ENCODE peak calls at places on chromosome 21, in ten cellular contexts. P is epithelial cell of esophagus; O is A549; N is neural progenitor cell; E is choroid plexus epithelial cell; I is naive thymus-derived CD4-positive, alpha-beta T cell; M is CD8-positive, alpha-beta memory T cell; Y is astrocyte; H is pancreas; W is AG04450. Z is an unnamed sample.

GRCh38 chr21:40680311-40680710 is 166.6 kb downstream of the DSCAM start:
- DNase-seq in P (no peak), O (no peak), N (peak), E (no peak), I (no peak), M (no peak), Y (no peak), H (no peak), W (no peak), Z (no peak)

GRCh38 chr21:41631564-41632461 is 123.9 kb upstream of the TMPRSS2 start:
- DNase-seq in P (peak), O (peak), N (no peak), E (peak), I (no peak), M (no peak), Y (peak), H (peak), W (no peak), Z (no peak)

GRCh38 chr21:23861908-23862504 is 1745.3 kb downstream of the MRPL39 start:
- DNase-seq in P (no peak), O (no peak), N (no peak), E (no peak), I (no peak), M (no peak), Y (no peak), H (no peak), W (no peak), Z (no peak)

GRCh38 chr21:37983336-37984095 is 67.3 kb upstream of the KCNJ6 start:
- DNase-seq in P (peak), O (peak), N (no peak), E (no peak), I (no peak), M (no peak), Y (peak), H (no peak), W (no peak), Z (no peak)

GRCh38 chr21:45799765-45800338 is 156.3 kb downstream of the PCBP3 start:
- DNase-seq in P (no peak), O (no peak), N (no peak), E (no peak), I (no peak), M (no peak), Y (no peak), H (no peak), W (no peak), Z (no peak)

GRCh38 chr21:37294674-37295073 is 27.5 kb upstream of the VPS26C start:
- DNase-seq in P (no peak), O (no peak), N (no peak), E (no peak), I (no peak), M (no peak), Y (no peak), H (no peak), W (no peak), Z (no peak)

GRCh38 chr21:27802816-27803475 is 836.1 kb upstream of the ADAMTS5 start:
- DNase-seq in P (peak), O (peak), N (peak), E (peak), I (no peak), M (no peak), Y (no peak), H (no peak), W (no peak), Z (peak)

GRCh38 chr21:36188081-36188681 is 31.6 kb downstream of the DOP1B start:
- DNase-seq in P (peak), O (peak), N (no peak), E (no peak), I (no peak), M (no peak), Y (no peak), H (peak), W (no peak), Z (no peak)

GRCh38 chr21:45640888-45641479 is 2.5 kb upstream of the PCBP3 start:
- DNase-seq in P (peak), O (peak), N (peak), E (peak), I (no peak), M (no peak), Y (no peak), H (no peak), W (no peak), Z (no peak)

GRCh38 chr21:33264561-33264960 is 1.6 kb upstream of the IL10RB start:
- DNase-seq in P (no peak), O (no peak), N (no peak), E (no peak), I (no peak), M (no peak), Y (no peak), H (no peak), W (no peak), Z (no peak)

GRCh38 chr21:40155563-40155962 is 288.3 kb downstream of the PCP4 start:
- DNase-seq in P (no peak), O (no peak), N (no peak), E (no peak), I (no peak), M (no peak), Y (no peak), H (no peak), W (no peak), Z (no peak)

GRCh38 chr21:17554619-17555472 is 42.0 kb downstream of the CXADR start:
- DNase-seq in P (peak), O (peak), N (peak), E (no peak), I (no peak), M (no peak), Y (no peak), H (no peak), W (no peak), Z (peak)

GRCh38 chr21:40386301-40386911 is 460.6 kb downstream of the DSCAM start:
- DNase-seq in P (peak), O (peak), N (peak), E (no peak), I (no peak), M (no peak), Y (peak), H (peak), W (no peak), Z (no peak)

GRCh38 chr21:26846036-26846931 is 1.1 kb upstream of the ADAMTS1 start:
- DNase-seq in P (peak), O (peak), N (peak), E (peak), I (no peak), M (no peak), Y (peak), H (peak), W (no peak), Z (peak)

GRCh38 chr21:26818911-26819310 is 26.3 kb downstream of the ADAMTS1 start:
- DNase-seq in P (no peak), O (no peak), N (peak), E (no peak), I (no peak), M (no peak), Y (no peak), H (no peak), W (no peak), Z (peak)

GRCh38 chr21:29196021-29196663 is 65.7 kb downstream of the MAP3K7CL start:
- DNase-seq in P (peak), O (peak), N (no peak), E (peak), I (peak), M (peak), Y (peak), H (no peak), W (peak), Z (no peak)

GRCh38 chr21:17819878-17820232 is 699 bp upstream of the C21orf91 start:
- DNase-seq in P (no peak), O (no peak), N (no peak), E (no peak), I (no peak), M (no peak), Y (no peak), H (peak), W (peak), Z (no peak)

GRCh38 chr21:38234395-38235142 is 22.2 kb upstream of the KCNJ15 start:
- DNase-seq in P (peak), O (no peak), N (no peak), E (no peak), I (no peak), M (no peak), Y (no peak), H (no peak), W (no peak), Z (no peak)

GRCh38 chr21:45562965-45563364 is 20.7 kb upstream of the SLC19A1 start:
- DNase-seq in P (no peak), O (no peak), N (no peak), E (peak), I (no peak), M (no peak), Y (no peak), H (no peak), W (no peak), Z (no peak)

GRCh38 chr21:45893166-45894106 is 88.1 kb upstream of the COL6A1 start:
- DNase-seq in P (no peak), O (no peak), N (no peak), E (no peak), I (no peak), M (peak), Y (no peak), H (no peak), W (no peak), Z (no peak)

GRCh38 chr21:37208741-37209225 is 58.4 kb downstream of the VPS26C start:
- DNase-seq in P (no peak), O (no peak), N (no peak), E (no peak), I (no peak), M (no peak), Y (no peak), H (no peak), W (no peak), Z (no peak)

GRCh38 chr21:33948096-33948950 is 32.7 kb upstream of the ATP5PO start:
- DNase-seq in P (peak), O (peak), N (peak), E (no peak), I (peak), M (peak), Y (peak), H (peak), W (no peak), Z (peak)

GRCh38 chr21:40466893-40467483 is 380.0 kb downstream of the DSCAM start:
- DNase-seq in P (peak), O (peak), N (peak), E (peak), I (no peak), M (no peak), Y (peak), H (no peak), W (no peak), Z (no peak)

GRCh38 chr21:40120944-40121575 is 253.8 kb downstream of the PCP4 start:
- DNase-seq in P (peak), O (peak), N (peak), E (peak), I (no peak), M (no peak), Y (no peak), H (no peak), W (no peak), Z (no peak)

GRCh38 chr21:45992311-45993209 is 11.0 kb downstream of the COL6A1 start:
- DNase-seq in P (no peak), O (no peak), N (no peak), E (no peak), I (no peak), M (peak), Y (no peak), H (peak), W (no peak), Z (no peak)

GRCh38 chr21:39052718-39053117 is 130.5 kb downstream of the PSMG1 start:
- DNase-seq in P (no peak), O (no peak), N (no peak), E (no peak), I (no peak), M (no peak), Y (no peak), H (no peak), W (no peak), Z (no peak)

GRCh38 chr21:41166947-41167346 is 1.0 kb upstream of the BACE2 start:
- DNase-seq in P (no peak), O (no peak), N (no peak), E (no peak), I (no peak), M (no peak), Y (no peak), H (no peak), W (no peak), Z (no peak)

GRCh38 chr21:37917612-37918011 is 1.4 kb upstream of the KCNJ6 start:
- DNase-seq in P (peak), O (peak), N (no peak), E (peak), I (no peak), M (no peak), Y (peak), H (no peak), W (peak), Z (no peak)

GRCh38 chr21:39079617-39080016 is 103.6 kb downstream of the PSMG1 start:
- DNase-seq in P (peak), O (no peak), N (no peak), E (peak), I (no peak), M (no peak), Y (peak), H (no peak), W (no peak), Z (no peak)

GRCh38 chr21:26881504-26882228 is 36.5 kb upstream of the ADAMTS1 start:
- DNase-seq in P (peak), O (peak), N (peak), E (peak), I (no peak), M (no peak), Y (peak), H (no peak), W (peak), Z (no peak)

GRCh38 chr21:25179116-25179515 is 428.2 kb downstream of the MRPL39 start:
- DNase-seq in P (no peak), O (no peak), N (no peak), E (peak), I (no peak), M (no peak), Y (peak), H (no peak), W (peak), Z (no peak)

GRCh38 chr21:25964926-25965325 is 205.6 kb downstream of the APP start:
- DNase-seq in P (peak), O (no peak), N (no peak), E (no peak), I (no peak), M (no peak), Y (no peak), H (no peak), W (no peak), Z (no peak)

GRCh38 chr21:38181101-38181500 is 75.7 kb upstream of the KCNJ15 start:
- DNase-seq in P (peak), O (no peak), N (no peak), E (no peak), I (no peak), M (no peak), Y (peak), H (no peak), W (no peak), Z (no peak)

GRCh38 chr21:25329227-25329626 is 278.1 kb downstream of the MRPL39 start:
- DNase-seq in P (peak), O (no peak), N (no peak), E (peak), I (no peak), M (no peak), Y (peak), H (no peak), W (peak), Z (no peak)

GRCh38 chr21:39263372-39263771 is 50.1 kb downstream of the BRWD1 start:
- DNase-seq in P (peak), O (no peak), N (no peak), E (peak), I (no peak), M (no peak), Y (no peak), H (no peak), W (no peak), Z (no peak)

GRCh38 chr21:41614456-41615010 is 106.6 kb upstream of the TMPRSS2 start:
- DNase-seq in P (no peak), O (no peak), N (no peak), E (no peak), I (no peak), M (no peak), Y (peak), H (no peak), W (no peak), Z (no peak)

DNA sequence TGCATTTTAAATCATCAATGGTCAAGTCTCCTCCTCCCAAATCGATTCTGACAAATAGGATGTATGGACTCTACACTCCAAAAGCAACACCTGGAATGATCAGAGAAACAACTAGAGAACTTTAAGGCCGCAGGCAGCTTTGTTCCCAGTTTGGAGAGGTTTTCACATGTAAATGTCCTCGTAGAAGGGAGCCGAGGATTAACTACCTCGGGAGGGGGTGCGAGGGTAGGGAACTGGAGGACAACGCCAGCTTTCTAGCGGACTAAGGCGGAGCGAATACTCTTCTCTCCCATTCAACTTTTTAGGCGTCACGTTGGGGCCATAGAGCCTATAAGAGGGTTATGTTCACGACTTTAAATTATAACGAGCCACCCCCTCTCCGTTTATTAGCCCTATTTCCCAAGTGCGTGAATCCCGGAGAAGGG is 1.2 kb downstream of the SCAF4 start:
- DNase-seq in P (peak), O (peak), N (peak), E (peak), I (no peak), M (no peak), Y (peak), H (no peak), W (no peak), Z (peak)
- H3K4me3 ChIP-seq in P (peak), O (peak), N (peak), E (peak), I (peak), M (peak), Y (peak), H (peak), W (peak), Z (peak)

GRCh38 chr21:35075546-35075945 is 26.4 kb upstream of the RUNX1 start:
- DNase-seq in P (peak), O (peak), N (no peak), E (peak), I (no peak), M (no peak), Y (peak), H (no peak), W (no peak), Z (no peak)
- H3K4me3 ChIP-seq in P (no peak), O (no peak), N (no peak), E (no peak), I (no peak), M (no peak), Y (no peak), H (no peak), W (no peak), Z (no peak)

DNA sequence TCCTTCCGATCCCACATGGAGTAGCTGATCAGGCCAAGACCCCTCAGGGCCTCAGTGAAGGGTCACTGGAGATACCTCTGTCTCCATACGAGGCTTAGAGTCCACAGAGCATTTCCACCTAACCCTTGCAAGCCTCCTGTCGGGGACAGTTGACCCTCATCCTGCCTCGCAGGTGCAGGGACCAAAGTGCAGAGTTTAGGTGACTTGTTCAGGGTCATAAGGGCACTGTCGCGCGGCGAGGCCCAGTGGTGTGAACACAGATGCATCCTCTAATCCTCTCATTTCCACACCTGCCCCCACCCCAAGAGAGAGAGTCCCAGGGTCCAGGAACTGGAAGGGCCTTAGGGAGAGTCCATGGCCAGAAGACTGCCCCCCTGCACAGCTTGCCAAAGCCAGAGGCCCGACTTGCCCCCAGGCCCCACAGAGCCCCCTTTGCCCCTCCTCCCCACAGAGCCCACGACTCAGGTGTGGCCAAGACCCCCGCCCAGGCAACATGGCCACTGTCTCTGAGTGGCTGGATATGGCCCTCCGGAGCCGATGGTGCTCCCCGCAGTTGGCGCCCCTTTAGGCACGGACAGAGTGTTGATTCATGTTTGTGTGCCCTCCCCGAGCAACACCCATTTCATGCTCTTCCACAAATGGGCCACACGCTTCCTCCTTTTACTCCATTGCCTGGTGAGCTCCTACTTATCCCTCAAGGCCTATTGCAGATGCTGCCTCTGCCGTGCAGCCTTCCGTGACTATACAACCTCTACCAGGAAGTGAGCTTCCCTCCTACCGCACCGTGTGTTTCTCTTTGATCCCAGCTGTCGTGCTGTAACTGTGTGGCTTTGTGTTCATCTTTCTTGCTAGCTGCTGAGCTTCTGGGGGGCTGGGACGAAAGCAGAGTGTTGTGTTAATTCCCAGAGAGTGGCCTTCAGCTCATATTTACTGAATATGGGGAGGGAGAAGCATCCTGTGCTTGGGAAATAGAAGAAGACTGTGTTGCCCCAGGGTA is 1.7 kb downstream of the TRPM2 start:
- DNase-seq in P (no peak), O (no peak), N (no peak), E (no peak), I (no peak), M (no peak), Y (no peak), H (no peak), W (no peak), Z (no peak)
- H3K4me3 ChIP-seq in P (no peak), O (no peak), N (no peak), E (no peak), I (no peak), M (peak), Y (no peak), H (no peak), W (no peak), Z (no peak)

DNA sequence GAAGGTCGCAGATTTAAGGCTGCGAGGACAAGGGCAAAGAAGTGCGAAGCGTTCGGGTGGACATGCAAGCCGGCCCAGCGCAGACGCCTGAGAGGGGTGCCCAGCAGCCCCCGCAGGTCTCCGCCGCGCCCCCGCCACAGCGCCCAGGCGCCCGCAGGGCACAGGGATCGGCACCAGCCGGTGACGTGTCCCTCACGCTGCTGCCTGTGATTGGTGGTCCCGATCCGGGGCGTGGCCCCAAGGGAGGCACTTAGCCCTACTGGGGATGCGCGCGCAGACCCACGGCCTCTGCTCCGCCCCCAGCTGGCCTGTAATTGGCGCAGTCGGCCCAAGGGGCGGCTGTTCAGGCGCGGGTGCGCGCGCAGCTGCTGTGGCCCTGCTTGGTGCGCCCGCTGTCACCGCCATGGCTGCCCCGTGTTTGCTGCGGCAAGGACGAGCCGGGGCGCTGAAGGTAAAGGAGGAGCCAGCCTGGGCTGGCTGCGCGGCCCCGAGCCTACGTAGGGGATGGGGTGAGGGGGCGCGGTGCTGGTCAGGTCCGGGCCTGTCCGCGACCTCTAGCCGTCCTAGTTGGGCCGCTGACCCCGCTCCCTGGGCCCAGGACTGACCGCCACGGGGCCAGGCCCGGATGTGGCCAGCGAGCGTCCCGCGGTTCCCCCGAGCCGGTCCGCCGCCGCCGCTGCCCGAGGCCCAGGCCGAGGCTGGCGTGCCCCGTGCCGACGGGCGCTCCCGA is at the start of gene NDUFV3:
- DNase-seq in P (peak), O (peak), N (peak), E (peak), I (peak), M (peak), Y (peak), H (peak), W (peak), Z (peak)
- H3K4me3 ChIP-seq in P (peak), O (peak), N (peak), E (peak), I (peak), M (peak), Y (peak), H (peak), W (peak), Z (peak)